ENCODE peak calls at places on chromosome 11, in six cellular contexts. D is non-pigmented ciliary epithelial cell; N is substantia nigra; C is naive thymus-derived CD4-positive, alpha-beta T cell; J is germinal center; W is tibial nerve. V is an unnamed sample.

GRCh38 chr11:18209058-18209457 is 27.5 kb downstream of the SAA4 start:
- DNase-seq in D (no peak), J (no peak), C (no peak), W (no peak), N (no peak), V (no peak)

GRCh38 chr11:107623183-107623582 is 32.2 kb downstream of the ELMOD1 start:
- DNase-seq in J (no peak), C (no peak), D (no peak), N (no peak), W (no peak), V (no peak)

GRCh38 chr11:123519055-123519796 is 89.2 kb downstream of the GRAMD1B start:
- DNase-seq in C (no peak), W (no peak), J (no peak), D (no peak), N (peak), V (no peak)

GRCh38 chr11:2077061-2077802 is 62.0 kb downstream of the IGF2 start:
- DNase-seq in W (no peak), J (no peak), C (no peak), D (peak), N (no peak), V (no peak)

GRCh38 chr11:118791961-118792578 is 1.1 kb upstream of the DDX6 start:
- DNase-seq in C (peak), W (peak), J (peak), D (no peak), N (no peak), V (no peak)

GRCh38 chr11:9747816-9748215 is 83.9 kb downstream of the SWAP70 start:
- DNase-seq in W (no peak), C (no peak), D (no peak), J (no peak), N (no peak), V (no peak)

GRCh38 chr11:124812876-124813275 is 12.7 kb upstream of the MSANTD2 start:
- DNase-seq in D (no peak), J (no peak), C (no peak), N (no peak), W (no peak), V (no peak)

GRCh38 chr11:68403831-68404230 is 56.7 kb upstream of the PPP6R3 start:
- DNase-seq in C (no peak), D (no peak), J (no peak), N (no peak), W (no peak), V (no peak)

GRCh38 chr11:129637473-129637872 is 178.2 kb upstream of the TMEM45B start:
- DNase-seq in J (no peak), N (no peak), D (no peak), C (no peak), W (no peak), V (no peak)